ENCODE peak calls at places on chromosome 18, in seven cellular contexts. Z is stimulated activated CD8-positive, alpha-beta memory T cell treated with anti-CD3 and anti-CD28 coated beads, Interleukin-15, amount 100 ng/mL, for 48 hours; Y is activated naive CD8-positive, alpha-beta T cell treated with anti-CD3 and anti-CD28 coated beads, Interleukin-2, amount 50 U/mL, for 24 hours; N is WERI-Rb-1; O is astrocyte of the hippocampus; G is hippocampal formation; H is NCI-H510A. Q is an unnamed sample.

GRCh38 chr18:31731628-31732027 is 29.1 kb downstream of the SLC25A52 start:
- DNase-seq in Z (no peak), Y (no peak), N (no peak), O (no peak), G (no peak), H (no peak), Q (no peak)

GRCh38 chr18:46113751-46114150 is 9.6 kb downstream of the HAUS1 start:
- DNase-seq in Z (no peak), Y (no peak), N (no peak), O (no peak), G (no peak), H (no peak), Q (no peak)

GRCh38 chr18:64134044-64134757 is 14.7 kb downstream of the LINC00305 start:
- DNase-seq in Z (no peak), Y (no peak), N (no peak), O (peak), G (no peak), H (no peak), Q (peak)

GRCh38 chr18:5294113-5294617 is 1.4 kb downstream of the ZBTB14 start:
- DNase-seq in Z (peak), Y (peak), N (peak), O (no peak), G (no peak), H (peak), Q (peak)

GRCh38 chr18:35089918-35090550 is 48.8 kb downstream of the MAPRE2 start:
- DNase-seq in Z (no peak), Y (no peak), N (no peak), O (peak), G (no peak), H (no peak), Q (no peak)

GRCh38 chr18:63869851-63870250 is 17.7 kb upstream of the SERPINB2 start:
- DNase-seq in Z (no peak), Y (no peak), N (no peak), O (no peak), G (no peak), H (no peak), Q (no peak)

GRCh38 chr18:13527730-13528129 is 198.6 kb downstream of the FAM210A start:
- DNase-seq in Z (no peak), Y (no peak), N (no peak), O (no peak), G (no peak), H (no peak), Q (no peak)

GRCh38 chr18:49677762-49678398 is 116.0 kb downstream of the LIPG start:
- DNase-seq in Z (no peak), Y (no peak), N (peak), O (no peak), G (no peak), H (no peak), Q (no peak)

GRCh38 chr18:33924576-33924975 is 300.1 kb downstream of the NOL4 start:
- DNase-seq in Z (no peak), Y (no peak), N (no peak), O (no peak), G (no peak), H (peak), Q (no peak)

GRCh38 chr18:35564795-35565453 is 16.6 kb upstream of the GALNT1 start:
- DNase-seq in Z (no peak), Y (no peak), N (no peak), O (no peak), G (no peak), H (no peak), Q (no peak)

GRCh38 chr18:58276640-58277456 is 232.8 kb downstream of the NEDD4L start:
- DNase-seq in Z (no peak), Y (no peak), N (peak), O (no peak), G (no peak), H (no peak), Q (no peak)

GRCh38 chr18:25067291-25068050 is 284.5 kb downstream of the ZNF521 start:
- DNase-seq in Z (no peak), Y (no peak), N (no peak), O (peak), G (no peak), H (no peak), Q (no peak)

GRCh38 chr18:79356435-79356834 is 39.3 kb upstream of the NFATC1 start:
- DNase-seq in Z (no peak), Y (no peak), N (no peak), O (no peak), G (no peak), H (no peak), Q (no peak)

GRCh38 chr18:9337875-9338274 is 3.3 kb downstream of the TWSG1 start:
- DNase-seq in Z (no peak), Y (no peak), N (no peak), O (peak), G (no peak), H (no peak), Q (peak)

GRCh38 chr18:5238371-5238758 is 41.3 kb upstream of the AKAIN1 start:
- DNase-seq in Z (peak), Y (peak), N (peak), O (no peak), G (no peak), H (peak), Q (peak)

GRCh38 chr18:7886436-7886835 is 319.3 kb downstream of the PTPRM start:
- DNase-seq in Z (no peak), Y (no peak), N (no peak), O (no peak), G (no peak), H (no peak), Q (no peak)

GRCh38 chr18:78136986-78137385 is 842.6 kb upstream of the SALL3 start:
- DNase-seq in Z (no peak), Y (no peak), N (no peak), O (no peak), G (peak), H (no peak), Q (no peak)

GRCh38 chr18:58093311-58093790 is 49.3 kb downstream of the NEDD4L start:
- DNase-seq in Z (no peak), Y (no peak), N (no peak), O (no peak), G (no peak), H (no peak), Q (no peak)

GRCh38 chr18:11570770-11571169 is 38.6 kb upstream of the SLC35G4 start:
- DNase-seq in Z (no peak), Y (no peak), N (no peak), O (peak), G (no peak), H (no peak), Q (no peak)

GRCh38 chr18:56851774-56852173 is 200.6 kb downstream of the WDR7 start:
- DNase-seq in Z (no peak), Y (no peak), N (no peak), O (no peak), G (no peak), H (no peak), Q (no peak)